ENCODE peak calls at places on chromosomes 7 and 10, in seven cellular contexts. E is MM.1S, Z is PC-9, B is fibroblast of lung, W is mammary epithelial cell, Q is OCI-LY7, S is HCT116. K is an unnamed sample.
A peak's percentile ranks its signal among the peaks of the same experiment; 100 is the strongest.

GRCh38 chr10:100912013-100912608 is 652 bp upstream of the SLF2 start:
- DNase-seq in E (no peak), Z (no peak), B (peak; percentile 57), W (no peak), Q (no peak), S (no peak), K (peak; percentile 40)

GRCh38 chr7:134654104-134654775 is 7.6 kb downstream of the BPGM start:
- DNase-seq in E (no peak), Z (no peak), B (peak; percentile 43), W (no peak), Q (no peak), S (no peak), K (no peak)

GRCh38 chr10:27819781-27820531 is 74.3 kb upstream of the MKX start:
- DNase-seq in E (no peak), Z (no peak), B (peak; percentile 89), W (peak; percentile 4), Q (no peak), S (no peak), K (peak; percentile 64)

GRCh38 chr10:66827353-66827752 is 98.5 kb upstream of the LRRTM3 start:
- DNase-seq in E (no peak), Z (no peak), B (peak; percentile 84), W (peak; percentile 83), Q (no peak), S (peak; percentile 33), K (no peak)

GRCh38 chr10:27614776-27615175 is 110.7 kb downstream of the RAB18 start:
- DNase-seq in E (no peak), Z (no peak), B (no peak), W (no peak), Q (no peak), S (no peak), K (no peak)

GRCh38 chr7:140144821-140145220 is 32.0 kb downstream of the KDM7A start:
- DNase-seq in E (no peak), Z (no peak), B (no peak), W (no peak), Q (no peak), S (no peak), K (no peak)

GRCh38 chr10:73644015-73644743 is 2.9 kb upstream of the MYOZ1 start:
- DNase-seq in E (peak; percentile 54), Z (peak; percentile 67), B (peak; percentile 48), W (peak; percentile 31), Q (peak; percentile 77), S (peak; percentile 58), K (peak; percentile 82)

GRCh38 chr7:55641811-55642210 is 69.5 kb upstream of the VOPP1 start:
- DNase-seq in E (peak; percentile 40), Z (no peak), B (no peak), W (peak; percentile 57), Q (peak; percentile 39), S (no peak), K (no peak)

GRCh38 chr7:131196808-131197207 is 130.9 kb upstream of the MKLN1 start:
- DNase-seq in E (no peak), Z (no peak), B (peak; percentile 47), W (peak; percentile 18), Q (no peak), S (no peak), K (peak; percentile 55)

GRCh38 chr10:29736325-29737208 is 101.8 kb upstream of the SVIL start:
- DNase-seq in E (no peak), Z (peak; percentile 75), B (peak; percentile 67), W (peak; percentile 61), Q (no peak), S (no peak), K (peak; percentile 89)

GRCh38 chr7:123770378-123770777 is 21.6 kb upstream of the WASL start:
- DNase-seq in E (no peak), Z (peak; percentile 38), B (peak; percentile 71), W (peak; percentile 97), Q (no peak), S (no peak), K (no peak)

GRCh38 chr7:119482209-119482608 is 790.8 kb upstream of the KCND2 start:
- DNase-seq in E (peak; percentile 93), Z (peak; percentile 15), B (peak; percentile 2), W (peak; percentile 11), Q (peak; percentile 7), S (peak; percentile 43), K (peak; percentile 58)

GRCh38 chr10:80463868-80464267 is 9.8 kb downstream of the TSPAN14 start:
- DNase-seq in E (no peak), Z (no peak), B (no peak), W (no peak), Q (no peak), S (no peak), K (no peak)

GRCh38 chr10:42743697-42744096 is 38.9 kb upstream of the BMS1 start:
- DNase-seq in E (no peak), Z (no peak), B (no peak), W (no peak), Q (no peak), S (no peak), K (no peak)

GRCh38 chr10:131980757-131981428 is 830 bp downstream of the BNIP3 start:
- DNase-seq in E (no peak), Z (no peak), B (no peak), W (no peak), Q (no peak), S (no peak), K (peak; percentile 68)

GRCh38 chr7:118713039-118713438 is 488.5 kb downstream of the ANKRD7 start:
- DNase-seq in E (no peak), Z (no peak), B (no peak), W (no peak), Q (no peak), S (no peak), K (no peak)

GRCh38 chr7:77537595-77538185 is 595 bp downstream of the PTPN12 start:
- DNase-seq in E (peak; percentile 43), Z (peak; percentile 42), B (peak; percentile 32), W (no peak), Q (peak; percentile 34), S (no peak), K (peak; percentile 59)

GRCh38 chr7:105304040-105304895 is 84.5 kb downstream of the SRPK2 start:
- DNase-seq in E (peak; percentile 90), Z (no peak), B (peak; percentile 66), W (peak; percentile 86), Q (no peak), S (peak; percentile 56), K (no peak)

GRCh38 chr10:131173484-131174210 is 137.9 kb downstream of the TCERG1L start:
- DNase-seq in E (no peak), Z (no peak), B (no peak), W (no peak), Q (no peak), S (no peak), K (no peak)

GRCh38 chr10:44477021-44477420 is 92.1 kb upstream of the CXCL12 start:
- DNase-seq in E (no peak), Z (no peak), B (peak; percentile 72), W (no peak), Q (no peak), S (no peak), K (no peak)

GRCh38 chr7:15081891-15082290 is 179.3 kb upstream of the DGKB start:
- DNase-seq in E (no peak), Z (no peak), B (no peak), W (no peak), Q (no peak), S (no peak), K (no peak)

GRCh38 chr10:4344544-4344994 is 481.4 kb upstream of the AKR1E2 start:
- DNase-seq in E (no peak), Z (peak; percentile 87), B (peak; percentile 100), W (peak; percentile 99), Q (no peak), S (peak; percentile 89), K (peak; percentile 86)

GRCh38 chr7:18693826-18694225 is 198.3 kb downstream of the HDAC9 start:
- DNase-seq in E (no peak), Z (no peak), B (no peak), W (no peak), Q (no peak), S (no peak), K (no peak)

GRCh38 chr10:128078136-128078969 is 47.9 kb downstream of the MKI67 start:
- DNase-seq in E (peak; percentile 49), Z (peak; percentile 39), B (peak; percentile 13), W (no peak), Q (peak; percentile 37), S (peak; percentile 28), K (peak; percentile 61)

GRCh38 chr10:129966831-129967578 is 2.9 kb upstream of the EBF3 start:
- DNase-seq in E (no peak), Z (no peak), B (no peak), W (no peak), Q (no peak), S (no peak), K (no peak)

GRCh38 chr7:110358028-110358427 is 732.9 kb upstream of the LRRN3 start:
- DNase-seq in E (no peak), Z (no peak), B (peak; percentile 51), W (peak; percentile 67), Q (no peak), S (no peak), K (no peak)

GRCh38 chr7:20393021-20394015 is 62.6 kb downstream of the ITGB8 start:
- DNase-seq in E (no peak), Z (no peak), B (peak; percentile 34), W (no peak), Q (no peak), S (no peak), K (peak; percentile 30)
- H3K4me2 ChIP-seq in E (no peak overlapping the region), Z (no peak overlapping the region), B (no peak overlapping the region), W (no peak overlapping the region), Q (no peak overlapping the region), S (no peak overlapping the region), K (peak overlapping the region; percentile 0)

GRCh38 chr10:69934768-69935167 is 117.9 kb upstream of the MACROH2A2 start:
- DNase-seq in E (no peak), Z (no peak), B (no peak), W (no peak), Q (no peak), S (no peak), K (no peak)
- TF ChIP-seq CTCF in E (no peak), Z (no peak), B (no peak), W (peak; percentile 10), Q (no peak), S (no peak), K (no peak)

DNA sequence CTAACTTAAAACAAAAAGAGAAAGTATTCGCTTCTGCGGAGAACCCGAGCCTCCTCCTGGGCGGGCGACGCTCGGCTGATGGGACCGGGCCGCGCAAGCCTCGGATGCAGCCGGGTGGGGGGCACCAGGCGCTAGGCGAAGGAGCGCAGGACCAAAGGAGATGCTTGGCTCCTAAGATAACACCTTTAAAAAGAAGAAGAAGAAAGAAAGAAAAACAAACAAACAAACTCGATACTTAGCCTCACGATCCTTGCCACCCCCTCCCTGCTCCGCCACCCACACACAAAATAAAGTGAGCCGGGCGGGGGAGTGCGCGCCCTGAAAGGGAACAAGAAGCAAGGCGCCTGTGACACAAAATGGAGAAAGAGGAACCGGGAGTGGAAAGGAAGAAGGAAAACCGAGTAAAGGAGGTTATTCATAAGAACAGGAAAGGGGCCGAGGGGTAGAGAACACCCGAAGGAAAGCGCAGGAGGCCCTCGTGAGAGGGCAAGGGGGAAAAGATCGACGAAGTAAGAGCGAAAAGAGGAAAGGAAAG is 34.0 kb upstream of the EBLN1 start:
- DNase-seq in E (peak; percentile 64), Z (peak; percentile 38), B (peak; percentile 58), W (peak; percentile 57), Q (no peak), S (no peak), K (peak; percentile 25)
- H3K79me2 ChIP-seq in E (no peaks in the 10 kb centered on the region), Z (no peaks in the 10 kb centered on the region), B (no peaks in the 10 kb centered on the region), W (no peaks in the 10 kb centered on the region), Q (no peaks in the 10 kb centered on the region), S (no peaks in the 10 kb centered on the region), K (no peaks in the 10 kb centered on the region)

DNA sequence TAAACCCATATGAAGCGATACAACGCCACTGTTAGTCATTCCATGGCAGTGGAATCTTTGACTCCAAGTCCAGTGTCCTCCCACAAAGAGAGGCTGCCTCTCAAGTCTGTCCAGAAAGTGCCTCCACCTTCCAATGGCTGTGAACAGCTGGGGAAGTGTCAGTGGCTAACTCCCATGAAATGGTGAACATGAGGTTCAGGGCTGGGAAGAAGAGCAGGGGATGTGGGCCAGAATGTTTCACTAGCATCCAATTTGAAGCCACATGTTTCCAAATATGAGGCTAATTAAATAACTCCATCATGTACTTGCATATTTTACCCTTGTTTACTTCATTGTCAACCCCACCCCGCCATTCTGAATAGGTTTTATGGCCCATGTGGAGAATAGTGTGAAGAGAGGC is 53.1 kb upstream of the CHST15 start:
- DNase-seq in E (no peak), Z (no peak), B (no peak), W (no peak), Q (no peak), S (no peak), K (no peak)
- H3K4me2 ChIP-seq in E (peak overlapping the region; percentile 91), Z (no peak overlapping the region), B (no peak overlapping the region), W (no peak overlapping the region), Q (peak overlapping the region; percentile 6), S (no peak overlapping the region), K (no peak overlapping the region)

K was measured in hepatocyte.